ENCODE peak calls at places on chromosome 10, in nine cellular contexts. B is HCEC 1CT, Q is activated B cell treated with CpG ODN at 0.5 μM for 24 hours, Y is spleen, L is GM19239, C is RCC 7860, P is immature natural killer cell, J is NAMALWA, X is fibroblast of pulmonary artery. K is an unnamed sample.

GRCh38 chr10:45453639-45454250 is 79.7 kb downstream of the ALOX5 start:
- DNase-seq in B (no peak), Q (no peak), Y (no peak), L (no peak), C (no peak), P (no peak), J (no peak), X (no peak), K (no peak)

GRCh38 chr10:585502-585901 is 104.0 kb downstream of the DIP2C start:
- DNase-seq in B (no peak), Q (no peak), Y (no peak), L (no peak), C (no peak), P (no peak), J (no peak), X (no peak), K (no peak)

GRCh38 chr10:48634984-48635557 is 30.2 kb upstream of the ARHGAP22 start:
- DNase-seq in B (no peak), Q (no peak), Y (no peak), L (no peak), C (no peak), P (no peak), J (no peak), X (no peak), K (no peak)

GRCh38 chr10:51389415-51390342 is 309.7 kb downstream of the CSTF2T start:
- DNase-seq in B (peak), Q (no peak), Y (no peak), L (peak), C (no peak), P (peak), J (peak), X (peak), K (peak)

GRCh38 chr10:43606323-43607198 is at the start of gene ZNF485:
- DNase-seq in B (peak), Q (peak), Y (peak), L (peak), C (peak), P (peak), J (peak), X (peak), K (peak)

GRCh38 chr10:13882112-13882711 is 295.4 kb downstream of the PRPF18 start:
- DNase-seq in B (peak), Q (no peak), Y (no peak), L (no peak), C (peak), P (no peak), J (no peak), X (peak), K (no peak)

GRCh38 chr10:92689663-92690210 is at the start of gene HHEX:
- DNase-seq in B (peak), Q (peak), Y (peak), L (no peak), C (no peak), P (peak), J (peak), X (peak), K (no peak)

GRCh38 chr10:87721781-87722180 is 62.1 kb downstream of the PAPSS2 start:
- DNase-seq in B (no peak), Q (no peak), Y (no peak), L (no peak), C (no peak), P (no peak), J (no peak), X (peak), K (no peak)

GRCh38 chr10:26857991-26858706 is 2.6 kb downstream of the ABI1 start:
- DNase-seq in B (peak), Q (no peak), Y (no peak), L (no peak), C (peak), P (no peak), J (peak), X (peak), K (no peak)

GRCh38 chr10:119665901-119666708 is 14.9 kb downstream of the BAG3 start:
- DNase-seq in B (peak), Q (no peak), Y (no peak), L (no peak), C (no peak), P (no peak), J (no peak), X (no peak), K (no peak)

GRCh38 chr10:100600218-100600617 is 64.5 kb downstream of the HIF1AN start:
- DNase-seq in B (peak), Q (no peak), Y (no peak), L (no peak), C (no peak), P (no peak), J (no peak), X (no peak), K (no peak)

GRCh38 chr10:51242393-51242792 is 168.1 kb downstream of the PRKG1 start:
- DNase-seq in B (no peak), Q (no peak), Y (no peak), L (no peak), C (no peak), P (no peak), J (no peak), X (no peak), K (no peak)

GRCh38 chr10:18402766-18403346 is 248.5 kb downstream of the NSUN6 start:
- DNase-seq in B (peak), Q (no peak), Y (no peak), L (no peak), C (no peak), P (no peak), J (no peak), X (no peak), K (no peak)

GRCh38 chr10:95675403-95676116 is 18.2 kb downstream of the TCTN3 start:
- DNase-seq in B (no peak), Q (no peak), Y (no peak), L (no peak), C (no peak), P (no peak), J (no peak), X (no peak), K (no peak)

GRCh38 chr10:11205026-11205772 is 187.5 kb downstream of the CELF2 start:
- DNase-seq in B (no peak), Q (no peak), Y (no peak), L (no peak), C (no peak), P (no peak), J (no peak), X (no peak), K (no peak)

GRCh38 chr10:82256275-82256674 is 381.3 kb downstream of the NRG3 start:
- DNase-seq in B (no peak), Q (no peak), Y (no peak), L (no peak), C (no peak), P (no peak), J (no peak), X (no peak), K (no peak)

GRCh38 chr10:6269953-6270867 is 67.5 kb downstream of the PFKFB3 start:
- DNase-seq in B (no peak), Q (peak), Y (peak), L (peak), C (peak), P (peak), J (no peak), X (no peak), K (peak)

GRCh38 chr10:73922007-73922863 is 11.3 kb downstream of the PLAU start:
- DNase-seq in B (no peak), Q (no peak), Y (no peak), L (no peak), C (no peak), P (peak), J (no peak), X (no peak), K (peak)

GRCh38 chr10:59337254-59337653 is 25.1 kb downstream of the FAM13C start:
- DNase-seq in B (no peak), Q (no peak), Y (no peak), L (no peak), C (no peak), P (no peak), J (no peak), X (peak), K (no peak)

GRCh38 chr10:62155054-62155453 is 113.6 kb downstream of the RTKN2 start:
- DNase-seq in B (no peak), Q (no peak), Y (no peak), L (no peak), C (no peak), P (no peak), J (no peak), X (no peak), K (no peak)

GRCh38 chr10:130817674-130818073 is 493.8 kb downstream of the TCERG1L start:
- DNase-seq in B (no peak), Q (no peak), Y (no peak), L (no peak), C (no peak), P (no peak), J (no peak), X (no peak), K (no peak)

GRCh38 chr10:80453715-80454525 is at the start of gene TSPAN14:
- DNase-seq in B (peak), Q (peak), Y (peak), L (peak), C (peak), P (peak), J (peak), X (peak), K (peak)

GRCh38 chr10:87596351-87596750 is 63.3 kb upstream of the PAPSS2 start:
- DNase-seq in B (no peak), Q (no peak), Y (no peak), L (no peak), C (no peak), P (no peak), J (peak), X (no peak), K (no peak)

GRCh38 chr10:26432938-26433337 is 5.2 kb upstream of the APBB1IP start:
- DNase-seq in B (no peak), Q (no peak), Y (no peak), L (no peak), C (peak), P (no peak), J (no peak), X (no peak), K (no peak)

GRCh38 chr10:34156781-34157425 is 658.2 kb downstream of the PARD3 start:
- DNase-seq in B (peak), Q (no peak), Y (no peak), L (no peak), C (no peak), P (no peak), J (no peak), X (peak), K (no peak)

GRCh38 chr10:61992683-61993629 is 91.5 kb downstream of the ARID5B start:
- DNase-seq in B (peak), Q (no peak), Y (no peak), L (no peak), C (no peak), P (peak), J (peak), X (peak), K (peak)

GRCh38 chr10:73911553-73912004 is 647 bp downstream of the PLAU start:
- DNase-seq in B (no peak), Q (no peak), Y (no peak), L (no peak), C (no peak), P (no peak), J (no peak), X (no peak), K (no peak)

GRCh38 chr10:13206546-13207443 is 27.4 kb downstream of the UCMA start:
- DNase-seq in B (peak), Q (no peak), Y (no peak), L (no peak), C (no peak), P (no peak), J (peak), X (peak), K (no peak)

GRCh38 chr10:85741626-85742300 is 624.8 kb downstream of the GRID1 start:
- DNase-seq in B (no peak), Q (no peak), Y (no peak), L (peak), C (no peak), P (no peak), J (no peak), X (no peak), K (no peak)

GRCh38 chr10:103262229-103262628 is 14.7 kb upstream of the INA start:
- DNase-seq in B (no peak), Q (no peak), Y (no peak), L (no peak), C (peak), P (no peak), J (no peak), X (no peak), K (no peak)

GRCh38 chr10:117896517-117896916 is 150.2 kb downstream of the RAB11FIP2 start:
- DNase-seq in B (no peak), Q (no peak), Y (no peak), L (no peak), C (no peak), P (no peak), J (peak), X (no peak), K (no peak)

K was measured in T follicular helper cell.